ENCODE peak calls at places on chromosomes 12 and 14, in seven cellular contexts. H is H9, Y is IMR-90, J is neuronal stem cell, B is mesendoderm, U is H1, T is trophoblast cell. O is an unnamed sample.

GRCh38 chr12:50062733-50063452 is 5.5 kb downstream of the ASIC1 start:
- DNase-seq in T (no peak), H (no peak), J (no peak), Y (peak), B (no peak), U (no peak), O (no peak)

GRCh38 chr14:91419451-91419850 is 1.8 kb upstream of the CCDC88C start:
- DNase-seq in H (no peak), J (no peak), Y (no peak), B (no peak), U (no peak), T (peak), O (no peak)

GRCh38 chr14:99029150-99029915 is 242.7 kb downstream of the BCL11B start:
- DNase-seq in B (no peak), H (no peak), T (no peak), U (no peak), Y (no peak), J (no peak), O (no peak)

GRCh38 chr14:38404616-38405015 is 148.7 kb upstream of the CLEC14A start:
- DNase-seq in U (no peak), H (no peak), J (no peak), B (no peak), Y (peak), T (no peak), O (peak)

GRCh38 chr12:94956936-94957464 is 46.5 kb downstream of the NDUFA12 start:
- DNase-seq in H (no peak), B (no peak), U (no peak), T (no peak), J (no peak), Y (peak), O (peak)

GRCh38 chr12:56878010-56878339 is 56.2 kb downstream of the SDR9C7 start:
- DNase-seq in J (no peak), Y (no peak), T (peak), U (no peak), H (no peak), B (no peak), O (no peak)

GRCh38 chr14:38481939-38482678 is 226.2 kb upstream of the CLEC14A start:
- DNase-seq in Y (peak), J (no peak), U (no peak), T (peak), B (peak), H (peak), O (peak)

GRCh38 chr12:84585996-84586395 is 326.6 kb downstream of the SLC6A15 start:
- DNase-seq in B (no peak), H (no peak), Y (peak), T (no peak), U (no peak), J (no peak), O (no peak)

GRCh38 chr14:99329711-99330315 is 57.8 kb upstream of the BCL11B start:
- DNase-seq in T (peak), J (no peak), B (no peak), Y (no peak), U (no peak), H (no peak), O (no peak)

GRCh38 chr14:37590096-37590809 is 4.8 kb downstream of the FOXA1 start:
- DNase-seq in T (no peak), J (no peak), B (no peak), U (no peak), H (no peak), Y (no peak), O (peak)

GRCh38 chr14:21868442-21869046 is 194.9 kb upstream of the OR4E1 start:
- DNase-seq in T (peak), H (peak), Y (peak), J (peak), U (peak), B (peak), O (peak)

GRCh38 chr12:27571463-27571862 is 47.5 kb downstream of the PPFIBP1 start:
- DNase-seq in H (no peak), J (no peak), B (no peak), Y (peak), T (no peak), U (no peak), O (peak)

GRCh38 chr12:127745466-127746220 is 521.3 kb upstream of the TMEM132C start:
- DNase-seq in U (no peak), J (no peak), H (no peak), T (no peak), Y (no peak), B (no peak), O (no peak)

GRCh38 chr12:10739157-10740118 is 16.3 kb upstream of the YBX3 start:
- DNase-seq in H (no peak), U (no peak), Y (no peak), B (no peak), T (no peak), J (no peak), O (peak)

GRCh38 chr14:104228221-104228620 is 89.8 kb downstream of the KIF26A start:
- DNase-seq in T (no peak), Y (no peak), J (no peak), B (no peak), H (no peak), U (no peak), O (no peak)

GRCh38 chr14:65177551-65177950 is 75.2 kb upstream of the MAX start:
- DNase-seq in H (no peak), U (no peak), B (no peak), J (no peak), T (no peak), Y (no peak), O (no peak)

GRCh38 chr12:50402270-50403000 is 1.8 kb downstream of the LARP4 start:
- DNase-seq in Y (no peak), B (peak), J (no peak), H (no peak), T (peak), U (no peak), O (peak)

GRCh38 chr14:76337619-76338545 is 38.1 kb upstream of the ESRRB start:
- DNase-seq in B (no peak), J (no peak), H (no peak), T (no peak), Y (no peak), U (no peak), O (no peak)

GRCh38 chr14:75279153-75279738 is 618 bp downstream of the FOS start:
- DNase-seq in J (no peak), H (no peak), T (no peak), U (no peak), Y (peak), B (peak), O (peak)

GRCh38 chr12:80325167-80325959 is 118.7 kb upstream of the PTPRQ start:
- DNase-seq in B (peak), U (no peak), H (peak), T (no peak), Y (no peak), J (no peak), O (peak)

DNA sequence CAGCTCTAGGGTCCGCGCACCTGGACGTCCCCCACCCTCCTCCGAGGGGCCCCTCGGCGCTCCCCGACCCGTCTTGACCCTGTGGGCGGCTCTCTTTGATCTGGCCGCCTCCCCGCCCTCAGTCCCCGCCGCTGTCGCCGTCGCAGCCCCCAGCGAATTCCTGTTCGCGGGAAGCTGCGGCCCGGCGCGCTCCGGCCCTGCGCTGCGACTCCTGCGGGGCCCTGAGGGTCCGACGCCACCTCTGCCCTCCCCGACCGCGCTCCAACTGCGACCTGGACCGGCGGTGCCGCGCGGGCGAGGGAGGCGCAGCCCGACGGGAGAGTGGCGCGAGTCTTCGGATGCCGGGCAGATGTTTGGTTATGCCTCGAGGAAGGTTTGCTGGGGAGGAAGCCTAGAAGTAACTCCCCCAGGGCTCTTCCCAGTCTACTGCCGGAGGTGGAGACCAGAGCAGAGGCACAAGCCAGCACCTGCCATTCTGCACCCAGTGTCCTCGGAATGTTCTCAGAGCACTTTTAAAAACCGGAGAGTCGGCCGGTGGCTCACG is 440 bp upstream of the ISM2 start:
- DNase-seq in U (no peak), J (peak), B (peak), T (peak), Y (no peak), H (peak), O (no peak)
- H4K8ac ChIP-seq in U (no peak), J (no peak), B (no peak), T (no peak), Y (no peak), H (no peak), O (no peak)

DNA sequence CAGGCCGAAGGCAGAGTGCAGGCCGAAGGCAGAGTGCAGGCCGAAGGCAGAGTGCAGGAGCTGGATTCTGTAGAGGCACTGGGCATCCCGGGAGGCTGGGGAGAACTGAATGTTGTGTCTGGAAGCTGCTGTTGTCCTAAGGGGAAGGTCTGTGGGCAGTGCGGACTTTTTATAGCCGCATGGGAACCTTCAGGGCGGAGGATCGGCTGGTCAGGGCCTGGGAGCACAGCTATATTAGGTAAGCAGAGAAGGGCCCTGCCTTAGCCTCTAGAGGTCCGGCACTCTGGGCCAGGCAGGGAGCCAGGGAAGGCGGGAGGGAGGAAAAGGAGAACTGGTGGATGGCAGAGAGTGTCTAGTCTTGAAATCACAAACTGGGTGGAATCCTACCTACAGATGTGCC is 14.2 kb downstream of the CABP1 start:
- DNase-seq in H (no peak), T (no peak), B (no peak), U (no peak), J (no peak), Y (no peak), O (no peak)
- H4K8ac ChIP-seq in H (no peak), T (no peak), B (no peak), U (peak), J (no peak), Y (no peak), O (no peak)

GRCh38 chr12:107107381-107107780 is 14.0 kb upstream of the CRY1 start:
- DNase-seq in B (no peak), U (no peak), J (no peak), T (no peak), H (no peak), Y (no peak), O (no peak)

GRCh38 chr12:107111314-107111713 is 18.0 kb upstream of the CRY1 start:
- DNase-seq in B (no peak), J (no peak), U (no peak), Y (no peak), T (no peak), H (no peak), O (no peak)

GRCh38 chr12:107109726-107110518 is 16.6 kb upstream of the CRY1 start:
- DNase-seq in Y (no peak), J (no peak), H (no peak), B (no peak), U (no peak), T (peak), O (no peak)

GRCh38 chr12:107110519-107110859 is 17.1 kb upstream of the CRY1 start:
- DNase-seq in T (peak), Y (no peak), J (no peak), H (no peak), U (no peak), B (no peak), O (no peak)

GRCh38 chr12:107108995-107109508 is 15.7 kb upstream of the CRY1 start:
- DNase-seq in Y (no peak), H (no peak), U (no peak), B (no peak), J (no peak), T (no peak), O (no peak)
- H4K8ac ChIP-seq in Y (no peak), H (no peak), U (no peak), B (no peak), J (no peak), T (no peak), O (no peak)

GRCh38 chr14:59069455-59069854 is 119.0 kb upstream of the DAAM1 start:
- DNase-seq in U (no peak), H (no peak), Y (no peak), T (no peak), J (no peak), B (peak), O (no peak)
- H4K8ac ChIP-seq in U (no peak), H (no peak), Y (no peak), T (no peak), J (no peak), B (no peak), O (no peak)

GRCh38 chr12:65611396-65611795 is 212.9 kb upstream of the HMGA2 start:
- DNase-seq in Y (no peak), U (no peak), H (no peak), J (no peak), T (peak), B (no peak), O (no peak)

GRCh38 chr12:65614259-65614658 is 210.0 kb upstream of the HMGA2 start:
- DNase-seq in T (no peak), B (no peak), U (no peak), Y (no peak), J (no peak), H (no peak), O (no peak)

GRCh38 chr12:65615091-65615490 is 209.2 kb upstream of the HMGA2 start:
- DNase-seq in H (no peak), T (no peak), B (no peak), J (no peak), U (no peak), Y (peak), O (peak)

GRCh38 chr12:65613692-65614091 is 210.6 kb upstream of the HMGA2 start:
- DNase-seq in H (no peak), B (no peak), Y (peak), J (no peak), U (no peak), T (no peak), O (no peak)

GRCh38 chr12:65612440-65612839 is 211.8 kb upstream of the HMGA2 start:
- DNase-seq in J (no peak), H (no peak), U (no peak), T (peak), Y (no peak), B (no peak), O (no peak)
- H4K8ac ChIP-seq in J (no peak), H (no peak), U (no peak), T (no peak), Y (peak), B (no peak), O (peak)

GRCh38 chr14:51715250-51715649 is 63.5 kb downstream of the FRMD6 start:
- DNase-seq in J (no peak), Y (no peak), B (no peak), H (no peak), T (no peak), U (no peak), O (no peak)

GRCh38 chr14:51711505-51711904 is 59.8 kb downstream of the FRMD6 start:
- DNase-seq in Y (peak), T (no peak), U (no peak), J (no peak), B (no peak), H (no peak), O (no peak)

GRCh38 chr14:51715742-51716141 is 64.0 kb downstream of the FRMD6 start:
- DNase-seq in J (peak), H (no peak), Y (no peak), B (peak), T (no peak), U (no peak), O (no peak)

GRCh38 chr14:51719970-51720369 is 68.3 kb downstream of the FRMD6 start:
- DNase-seq in T (no peak), Y (no peak), H (no peak), J (no peak), B (no peak), U (no peak), O (no peak)

GRCh38 chr14:51716610-51717009 is 64.9 kb downstream of the FRMD6 start:
- DNase-seq in B (no peak), Y (peak), J (no peak), U (no peak), T (no peak), H (no peak), O (peak)
- H4K8ac ChIP-seq in B (no peak), Y (no peak), J (no peak), U (no peak), T (no peak), H (no peak), O (no peak)

DNA sequence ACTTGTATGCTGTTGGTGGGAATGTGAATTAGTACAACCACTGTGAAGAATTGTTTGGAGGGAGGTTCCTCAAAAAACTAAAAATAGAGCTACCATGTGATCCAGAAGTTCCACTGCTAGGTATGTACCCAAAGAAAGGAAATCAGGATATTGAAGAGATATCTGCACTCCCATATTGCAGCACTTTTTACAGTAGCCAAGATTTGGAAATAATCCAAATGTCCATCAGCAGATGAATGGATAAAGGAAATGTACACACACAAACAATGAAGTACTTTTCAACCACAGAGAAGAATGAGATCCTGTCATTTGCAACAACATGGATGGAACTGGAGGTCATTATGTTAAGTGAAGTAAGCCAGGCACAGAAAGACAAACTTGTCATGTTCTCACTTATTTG is 25.9 kb downstream of the TIGAR start:
- DNase-seq in B (no peak), Y (no peak), H (no peak), T (no peak), J (no peak), U (no peak), O (no peak)
- H4K8ac ChIP-seq in B (no peak), Y (no peak), H (no peak), T (no peak), J (no peak), U (no peak), O (no peak)

O was measured in mesenchymal stem cell.